ENCODE peak calls at places on chromosomes 12 and 14, in nine cellular contexts. G is HT-29; U is AG08396; D is activated CD4-positive, alpha-beta memory T cell treated with anti-CD3 and anti-CD28 coated beads for 36 hours; P is GF-D8; C is NCI-H1694; B is caudate nucleus; J is mammary epithelial cell; F is sigmoid colon. N is an unnamed sample.

GRCh38 chr14:50928002-50928635 is 16.2 kb downstream of the PYGL start:
- DNase-seq in G (no peak), U (peak), D (no peak), P (peak), C (no peak), B (no peak), J (peak), F (no peak), N (no peak)

GRCh38 chr12:104620761-104621531 is 164.2 kb downstream of the CHST11 start:
- DNase-seq in G (no peak), U (no peak), D (no peak), P (no peak), C (no peak), B (no peak), J (no peak), F (no peak), N (no peak)

GRCh38 chr14:92425101-92425500 is 88.5 kb upstream of the RIN3 start:
- DNase-seq in G (no peak), U (peak), D (no peak), P (no peak), C (no peak), B (no peak), J (peak), F (no peak), N (no peak)

GRCh38 chr12:51388066-51388799 is 3.0 kb downstream of the GALNT6 start:
- DNase-seq in G (no peak), U (peak), D (no peak), P (no peak), C (no peak), B (no peak), J (peak), F (peak), N (no peak)

GRCh38 chr12:9754097-9754964 is 6.4 kb downstream of the CD69 start:
- DNase-seq in G (no peak), U (no peak), D (no peak), P (no peak), C (no peak), B (no peak), J (no peak), F (no peak), N (no peak)

GRCh38 chr12:109876406-109876805 is 3.9 kb downstream of the GLTP start:
- DNase-seq in G (no peak), U (no peak), D (no peak), P (no peak), C (no peak), B (no peak), J (no peak), F (no peak), N (no peak)

GRCh38 chr12:54068423-54069070 is 14.9 kb downstream of the HOXC4 start:
- DNase-seq in G (no peak), U (no peak), D (no peak), P (no peak), C (no peak), B (no peak), J (peak), F (no peak), N (no peak)

GRCh38 chr12:26091837-26092236 is 33.0 kb downstream of the BHLHE41 start:
- DNase-seq in G (no peak), U (no peak), D (no peak), P (no peak), C (no peak), B (no peak), J (no peak), F (no peak), N (no peak)

GRCh38 chr12:102169922-102170698 is 27.5 kb downstream of the PMCH start:
- DNase-seq in G (peak), U (no peak), D (no peak), P (no peak), C (peak), B (no peak), J (peak), F (no peak), N (no peak)

GRCh38 chr12:6563448-6564050 is 4.5 kb downstream of the NOP2 start:
- DNase-seq in G (peak), U (peak), D (peak), P (no peak), C (peak), B (no peak), J (peak), F (no peak), N (peak)

GRCh38 chr12:88591343-88591742 is 11.1 kb upstream of the KITLG start:
- DNase-seq in G (no peak), U (no peak), D (no peak), P (no peak), C (no peak), B (no peak), J (no peak), F (no peak), N (no peak)

GRCh38 chr14:41749425-41749824 is 142.7 kb downstream of the LRFN5 start:
- DNase-seq in G (no peak), U (no peak), D (no peak), P (no peak), C (no peak), B (no peak), J (no peak), F (no peak), N (no peak)

GRCh38 chr14:103206023-103206481 is 82.8 kb downstream of the TNFAIP2 start:
- DNase-seq in G (no peak), U (no peak), D (no peak), P (no peak), C (no peak), B (no peak), J (no peak), F (peak), N (no peak)

GRCh38 chr12:77342275-77342674 is 276.9 kb upstream of the E2F7 start:
- DNase-seq in G (no peak), U (no peak), D (no peak), P (no peak), C (no peak), B (no peak), J (no peak), F (no peak), N (no peak)

GRCh38 chr14:64612021-64612380 is 62.2 kb downstream of the PPP1R36 start:
- DNase-seq in G (no peak), U (peak), D (no peak), P (no peak), C (no peak), B (no peak), J (no peak), F (no peak), N (no peak)

GRCh38 chr12:56715798-56716197 is 9.3 kb downstream of the NACA start:
- DNase-seq in G (no peak), U (no peak), D (no peak), P (no peak), C (no peak), B (no peak), J (no peak), F (no peak), N (no peak)

GRCh38 chr14:84420236-84420635 is 1109.7 kb upstream of the FLRT2 start:
- DNase-seq in G (no peak), U (no peak), D (no peak), P (no peak), C (no peak), B (no peak), J (no peak), F (no peak), N (no peak)

GRCh38 chr12:19575307-19576243 is 136.3 kb downstream of the AEBP2 start:
- DNase-seq in G (peak), U (peak), D (no peak), P (no peak), C (peak), B (no peak), J (peak), F (peak), N (no peak)

GRCh38 chr14:105888784-105889665 is 362.6 kb downstream of the TMEM121 start:
- DNase-seq in G (no peak), U (no peak), D (no peak), P (no peak), C (no peak), B (no peak), J (no peak), F (peak), N (peak)

GRCh38 chr12:104748356-104748755 is 209.7 kb downstream of the SLC41A2 start:
- DNase-seq in G (no peak), U (no peak), D (no peak), P (no peak), C (no peak), B (no peak), J (no peak), F (no peak), N (no peak)

GRCh38 chr12:7190268-7191055 is 976 bp downstream of the PEX5 start:
- DNase-seq in G (peak), U (peak), D (no peak), P (no peak), C (no peak), B (peak), J (peak), F (peak), N (peak)

GRCh38 chr14:99035268-99035667 is 236.7 kb downstream of the BCL11B start:
- DNase-seq in G (peak), U (peak), D (no peak), P (no peak), C (no peak), B (no peak), J (peak), F (peak), N (no peak)

GRCh38 chr12:124172646-124173045 is 122.2 kb upstream of the RFLNA start:
- DNase-seq in G (no peak), U (no peak), D (no peak), P (no peak), C (no peak), B (no peak), J (peak), F (no peak), N (no peak)

GRCh38 chr12:48758737-48759136 is 30.2 kb downstream of the ADCY6 start:
- DNase-seq in G (no peak), U (no peak), D (no peak), P (no peak), C (no peak), B (no peak), J (no peak), F (no peak), N (no peak)

GRCh38 chr12:47775100-47775911 is 2.3 kb downstream of the SLC48A1 start:
- DNase-seq in G (no peak), U (no peak), D (no peak), P (peak), C (no peak), B (no peak), J (no peak), F (peak), N (peak)

GRCh38 chr14:59020382-59020781 is 168.1 kb upstream of the DAAM1 start:
- DNase-seq in G (peak), U (peak), D (no peak), P (no peak), C (peak), B (no peak), J (peak), F (no peak), N (no peak)

GRCh38 chr12:78555802-78556201 is 308.8 kb upstream of the SYT1 start:
- DNase-seq in G (no peak), U (no peak), D (no peak), P (no peak), C (no peak), B (no peak), J (no peak), F (no peak), N (no peak)

GRCh38 chr12:51533799-51534198 is 57.2 kb upstream of the SCN8A start:
- DNase-seq in G (peak), U (no peak), D (no peak), P (no peak), C (peak), B (no peak), J (no peak), F (no peak), N (no peak)

GRCh38 chr14:54348001-54348611 is 48.7 kb upstream of the CDKN3 start:
- DNase-seq in G (peak), U (peak), D (no peak), P (no peak), C (peak), B (no peak), J (peak), F (no peak), N (no peak)

GRCh38 chr14:24334431-24335271 is at the start of gene ADCY4:
- DNase-seq in G (no peak), U (no peak), D (no peak), P (no peak), C (no peak), B (no peak), J (no peak), F (no peak), N (peak)

GRCh38 chr12:121025442-121026226 is 9.3 kb upstream of the C12orf43 start:
- DNase-seq in G (peak), U (no peak), D (no peak), P (no peak), C (no peak), B (no peak), J (peak), F (no peak), N (no peak)

GRCh38 chr14:31154956-31155355 is 52.6 kb downstream of the HECTD1 start:
- DNase-seq in G (no peak), U (no peak), D (no peak), P (no peak), C (no peak), B (peak), J (no peak), F (no peak), N (no peak)

GRCh38 chr12:98870521-98870920 is 225.4 kb downstream of the APAF1 start:
- DNase-seq in G (no peak), U (no peak), D (no peak), P (no peak), C (no peak), B (peak), J (no peak), F (no peak), N (no peak)